ENCODE peak calls at places on chromosomes 1 and 21, in four cellular contexts. N, A, T and L are unnamed samples.

GRCh38 chr1:188225975-188226374 is 1397.2 kb downstream of the PLA2G4A start:
- DNase-seq in N (no peak), A (no peak), T (no peak), L (no peak)

GRCh38 chr1:145824499-145824842 is 471 bp downstream of the POLR3C start:
- DNase-seq in N (no peak), A (no peak), T (no peak), L (no peak)

GRCh38 chr1:235011064-235011598 is 117.5 kb downstream of the TOMM20 start:
- DNase-seq in N (no peak), A (no peak), T (no peak), L (no peak)

GRCh38 chr1:225886159-225887029 is 2.6 kb downstream of the LEFTY1 start:
- DNase-seq in N (no peak), A (no peak), T (no peak), L (no peak)

GRCh38 chr1:28195780-28196179 is 19.3 kb upstream of the PTAFR start:
- DNase-seq in N (no peak), A (no peak), T (no peak), L (no peak)

GRCh38 chr1:44511769-44512168 is 106.7 kb downstream of the RNF220 start:
- DNase-seq in N (no peak), A (no peak), T (no peak), L (no peak)

GRCh38 chr1:2535455-2535854 is 5.4 kb upstream of the HES5 start:
- DNase-seq in N (no peak), A (no peak), T (peak; percentile 76), L (no peak)

GRCh38 chr1:34753163-34753562 is 1.7 kb upstream of the GJB5 start:
- DNase-seq in N (peak; percentile 8), A (no peak), T (no peak), L (no peak)

GRCh38 chr21:45322960-45323461 is 35.3 kb upstream of the POFUT2 start:
- DNase-seq in N (no peak), A (no peak), T (no peak), L (no peak)

GRCh38 chr1:209435654-209436566 is 147.6 kb upstream of the CAMK1G start:
- DNase-seq in N (peak; percentile 69), A (peak; percentile 54), T (peak; percentile 88), L (peak; percentile 61)

GRCh38 chr1:161133220-161133740 is 813 bp upstream of the DEDD start:
- DNase-seq in N (no peak), A (no peak), T (no peak), L (no peak)

GRCh38 chr1:7584157-7584556 is 186.9 kb upstream of the VAMP3 start:
- DNase-seq in N (no peak), A (no peak), T (no peak), L (no peak)

GRCh38 chr21:45164124-45164511 is 89.7 kb downstream of the ADARB1 start:
- DNase-seq in N (no peak), A (no peak), T (no peak), L (no peak)

GRCh38 chr21:42648606-42649005 is 4.8 kb upstream of the PDE9A start:
- DNase-seq in N (no peak), A (no peak), T (no peak), L (no peak)

GRCh38 chr1:22263359-22263758 is 120.5 kb upstream of the WNT4 start:
- DNase-seq in N (no peak), A (no peak), T (no peak), L (no peak)

GRCh38 chr1:147541672-147542548 is 609 bp downstream of the BCL9 start:
- DNase-seq in N (no peak), A (peak; percentile 63), T (peak; percentile 76), L (peak; percentile 67)

GRCh38 chr21:42397291-42398129 is 1.7 kb upstream of the TMPRSS3 start:
- DNase-seq in N (no peak), A (no peak), T (no peak), L (no peak)

GRCh38 chr1:229403573-229403972 is 30.3 kb downstream of the ACTA1 start:
- DNase-seq in N (no peak), A (no peak), T (no peak), L (no peak)

GRCh38 chr1:200296091-200296661 is 113.7 kb downstream of the ZNF281 start:
- DNase-seq in N (no peak), A (no peak), T (no peak), L (no peak)

GRCh38 chr1:159212596-159212995 is 7.9 kb downstream of the ACKR1 start:
- DNase-seq in N (no peak), A (no peak), T (no peak), L (no peak)

GRCh38 chr1:232168513-232168912 is 461.4 kb downstream of the SIPA1L2 start:
- DNase-seq in N (no peak), A (no peak), T (no peak), L (no peak)

GRCh38 chr1:234047113-234047512 is 142.6 kb downstream of the SLC35F3 start:
- DNase-seq in N (no peak), A (no peak), T (no peak), L (no peak)

GRCh38 chr1:12631571-12631970 is 12.3 kb upstream of the AADACL4 start:
- DNase-seq in N (no peak), A (no peak), T (no peak), L (no peak)

GRCh38 chr1:220123889-220124288 is 30.0 kb downstream of the IARS2 start:
- DNase-seq in N (peak; percentile 7), A (no peak), T (no peak), L (no peak)

GRCh38 chr1:11685210-11685752 is 4.3 kb upstream of the MAD2L2 start:
- DNase-seq in N (no peak), A (no peak), T (no peak), L (no peak)

GRCh38 chr1:244712669-244713068 is 59.7 kb downstream of the DESI2 start:
- DNase-seq in N (no peak), A (no peak), T (no peak), L (no peak)

GRCh38 chr1:21537511-21537931 is 28.3 kb downstream of the ALPL start:
- DNase-seq in N (no peak), A (peak; percentile 90), T (no peak), L (peak; percentile 80)

GRCh38 chr1:227896710-227897655 is 50.7 kb downstream of the WNT9A start:
- DNase-seq in N (no peak), A (peak; percentile 10), T (peak; percentile 42), L (peak; percentile 42)

GRCh38 chr1:164660415-164661174 is 101.6 kb downstream of the PBX1 start:
- DNase-seq in N (no peak), A (no peak), T (no peak), L (no peak)

GRCh38 chr1:9860887-9861286 is 37.1 kb upstream of the CLSTN1 start:
- DNase-seq in N (no peak), A (no peak), T (no peak), L (no peak)

GRCh38 chr1:31689821-31690220 is 14.0 kb downstream of the COL16A1 start:
- DNase-seq in N (peak; percentile 67), A (no peak), T (no peak), L (no peak)

GRCh38 chr1:8182034-8182761 is 135.7 kb upstream of the SLC45A1 start:
- DNase-seq in N (peak; percentile 96), A (peak; percentile 54), T (no peak), L (no peak)